ENCODE peak calls at places on chromosomes 2 and 18, in seven cellular contexts. J, M, N, X, K, I and C are unnamed samples.

GRCh38 chr18:22282311-22283235 is 113.2 kb downstream of the GATA6 start:
- DNase-seq in J (peak; percentile 99), M (no peak), N (peak; percentile 97), X (peak; percentile 87), K (no peak), I (no peak), C (no peak)

GRCh38 chr2:98308068-98308467 is 38.2 kb upstream of the CNGA3 start:
- DNase-seq in J (no peak), M (no peak), N (no peak), X (no peak), K (no peak), I (no peak), C (no peak)

GRCh38 chr2:50401772-50402653 is 629.9 kb downstream of the NRXN1 start:
- DNase-seq in J (peak; percentile 78), M (no peak), N (peak; percentile 73), X (peak; percentile 70), K (peak; percentile 33), I (peak; percentile 66), C (no peak)

GRCh38 chr2:233129351-233129978 is 69.3 kb downstream of the INPP5D start:
- DNase-seq in J (no peak), M (no peak), N (peak; percentile 9), X (peak; percentile 49), K (no peak), I (no peak), C (peak; percentile 41)

GRCh38 chr2:69097148-69097610 is 84.2 kb downstream of the ANTXR1 start:
- DNase-seq in J (peak; percentile 38), M (no peak), N (peak; percentile 46), X (no peak), K (no peak), I (no peak), C (no peak)

GRCh38 chr2:101844055-101844635 is 146.6 kb downstream of the MAP4K4 start:
- DNase-seq in J (peak; percentile 63), M (no peak), N (peak; percentile 38), X (no peak), K (no peak), I (no peak), C (no peak)

GRCh38 chr2:201182650-201183372 is at the start of gene CASP10:
- DNase-seq in J (peak; percentile 86), M (no peak), N (peak; percentile 88), X (peak; percentile 87), K (no peak), I (peak; percentile 79), C (no peak)

GRCh38 chr2:31337860-31338259 is 76.7 kb downstream of the XDH start:
- DNase-seq in J (peak; percentile 74), M (no peak), N (peak; percentile 57), X (no peak), K (no peak), I (no peak), C (no peak)

GRCh38 chr2:9844036-9844483 is 786 bp downstream of the TAF1B start:
- DNase-seq in J (peak; percentile 40), M (no peak), N (peak; percentile 48), X (no peak), K (no peak), I (peak; percentile 51), C (no peak)

GRCh38 chr18:46069524-46069923 is 2.5 kb downstream of the PSTPIP2 start:
- DNase-seq in J (no peak), M (no peak), N (no peak), X (no peak), K (no peak), I (peak; percentile 41), C (no peak)

GRCh38 chr2:40625849-40626248 is 174.0 kb upstream of the SLC8A1 start:
- DNase-seq in J (peak; percentile 56), M (no peak), N (peak; percentile 71), X (peak; percentile 7), K (no peak), I (no peak), C (no peak)

GRCh38 chr18:46718501-46719341 is 38.1 kb downstream of the ST8SIA5 start:
- DNase-seq in J (peak; percentile 32), M (no peak), N (peak; percentile 22), X (peak; percentile 11), K (no peak), I (no peak), C (no peak)

GRCh38 chr2:177529166-177529565 is 136.6 kb downstream of the AGPS start:
- DNase-seq in J (no peak), M (no peak), N (no peak), X (no peak), K (no peak), I (no peak), C (no peak)

GRCh38 chr2:240585101-240585500 is 1.4 kb upstream of the CAPN10 start:
- DNase-seq in J (no peak), M (no peak), N (no peak), X (no peak), K (no peak), I (peak; percentile 90), C (peak; percentile 79)

GRCh38 chr2:86284401-86284841 is 53.0 kb downstream of the REEP1 start:
- DNase-seq in J (no peak), M (no peak), N (no peak), X (no peak), K (no peak), I (no peak), C (no peak)

GRCh38 chr2:3368261-3368722 is 9.3 kb downstream of the EIPR1 start:
- DNase-seq in J (no peak), M (no peak), N (no peak), X (no peak), K (no peak), I (no peak), C (no peak)

GRCh38 chr2:3361518-3362438 is 15.8 kb downstream of the EIPR1 start:
- DNase-seq in J (no peak), M (no peak), N (no peak), X (no peak), K (no peak), I (no peak), C (no peak)

GRCh38 chr2:3362686-3363085 is 14.9 kb downstream of the EIPR1 start:
- DNase-seq in J (no peak), M (no peak), N (no peak), X (no peak), K (no peak), I (no peak), C (no peak)

DNA sequence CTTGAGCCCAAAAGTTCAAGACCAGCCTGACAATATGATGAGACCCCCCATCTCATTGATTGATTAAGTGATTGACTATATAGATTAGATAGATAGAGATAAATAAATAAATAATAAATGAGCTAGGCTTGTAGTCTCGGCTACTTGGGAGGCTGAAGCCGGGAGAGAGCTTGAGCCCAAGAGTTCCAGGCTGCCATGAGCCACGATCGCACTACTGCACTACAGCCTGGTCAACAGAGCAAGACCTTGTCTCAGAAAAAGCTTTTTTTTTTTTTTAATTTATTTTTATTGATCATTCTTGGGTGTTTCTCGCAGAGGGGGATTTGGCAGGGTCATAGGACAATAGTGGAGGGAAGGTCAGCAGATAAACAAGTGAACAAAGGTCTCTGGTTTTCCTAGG is 12.4 kb downstream of the EIPR1 start:
- DNase-seq in J (no peak), M (no peak), N (no peak), X (no peak), K (no peak), I (no peak), C (no peak)
- TF ChIP-seq CTCF in J (no peak), M (no peak), N (no peak), X (no peak), K (no peak), I (no peak), C (no peak)

DNA sequence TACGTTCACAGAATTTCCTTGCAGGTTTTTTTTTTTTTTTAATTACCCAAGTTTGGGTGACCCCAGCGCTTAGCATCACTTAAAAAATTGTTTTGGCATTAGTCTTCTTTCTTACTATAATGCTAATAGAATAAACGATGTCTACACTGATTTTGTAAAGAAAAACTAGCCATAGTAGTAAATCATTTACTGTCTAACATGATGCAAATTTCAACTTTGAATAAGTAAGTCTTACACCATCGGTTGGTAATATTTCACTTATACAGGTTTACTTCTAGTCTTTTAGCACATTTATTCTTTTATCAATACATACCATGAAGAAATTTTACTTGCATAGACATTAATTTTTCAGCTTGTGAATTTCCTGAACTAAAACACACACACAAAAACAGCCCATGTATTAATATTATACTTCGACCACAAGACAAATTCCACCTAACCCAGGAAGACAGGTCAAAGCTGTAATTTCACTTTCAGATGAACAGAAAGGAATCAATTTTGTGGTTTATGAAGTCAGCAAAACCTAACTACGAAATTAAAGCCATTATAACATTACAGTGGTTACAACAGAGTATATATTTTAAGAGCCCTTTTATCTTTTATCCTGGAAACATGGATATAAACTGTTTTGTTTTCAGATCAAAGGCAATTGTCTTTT is 1.9 kb downstream of the YES1 start:
- DNase-seq in J (no peak), M (no peak), N (no peak), X (no peak), K (no peak), I (peak; percentile 55), C (no peak)
- H3K4me3 ChIP-seq in J (peak overlapping the region; percentile 96), M (no peak overlapping the region), N (peak overlapping the region; percentile 98), X (peak overlapping the region; percentile 95), K (peak overlapping the region; percentile 69), I (peak overlapping the region; percentile 93), C (peak overlapping the region; percentile 56)

DNA sequence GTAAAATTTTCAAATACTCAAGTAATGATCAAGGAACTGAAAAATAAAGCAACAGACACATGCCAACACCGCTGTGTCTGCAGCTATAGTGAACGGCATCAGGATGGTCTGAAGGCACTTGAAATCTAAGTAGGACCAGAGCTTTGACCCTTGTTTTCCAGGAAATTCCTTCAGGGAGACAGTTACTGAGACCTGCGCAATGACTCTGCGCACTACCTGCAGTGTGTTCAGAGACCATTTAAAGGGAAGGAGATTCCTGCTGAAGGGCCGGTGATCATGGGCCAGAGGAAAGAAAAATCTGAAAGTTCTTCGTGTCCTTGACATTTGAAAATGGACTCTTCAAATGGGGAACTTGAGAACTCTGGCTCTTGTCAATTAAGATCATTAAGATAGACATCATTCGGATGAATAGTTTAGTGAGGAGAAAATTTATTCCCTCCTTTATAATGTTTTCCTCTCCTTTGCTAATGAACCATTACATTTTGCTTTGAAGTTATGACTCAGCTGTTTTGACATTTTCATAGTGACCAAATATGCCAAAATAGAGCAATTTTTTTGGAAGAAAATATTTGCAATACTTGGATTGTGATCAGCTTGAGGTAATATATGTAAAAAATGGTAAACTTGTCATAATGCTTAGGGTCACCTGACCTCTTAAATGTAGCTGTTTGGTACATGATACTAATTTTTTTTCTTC is 329.2 kb downstream of the ARHGAP15 start:
- DNase-seq in J (peak; percentile 27), M (no peak), N (no peak), X (no peak), K (no peak), I (no peak), C (no peak)
- TF ChIP-seq CTCF in J (no peak), M (no peak), N (no peak), X (no peak), K (no peak), I (no peak), C (no peak)

GRCh38 chr2:24454258-24454657 is 36.8 kb upstream of the NCOA1 start:
- DNase-seq in J (peak; percentile 59), M (no peak), N (peak; percentile 71), X (no peak), K (no peak), I (no peak), C (no peak)

GRCh38 chr2:24456610-24457556 is 34.2 kb upstream of the NCOA1 start:
- DNase-seq in J (peak; percentile 75), M (no peak), N (peak; percentile 77), X (peak; percentile 56), K (peak; percentile 77), I (no peak), C (no peak)

GRCh38 chr2:24451805-24452498 is 39.1 kb upstream of the NCOA1 start:
- DNase-seq in J (no peak), M (no peak), N (no peak), X (no peak), K (no peak), I (no peak), C (no peak)

GRCh38 chr2:24452499-24452878 is 38.6 kb upstream of the NCOA1 start:
- DNase-seq in J (no peak), M (no peak), N (no peak), X (no peak), K (no peak), I (no peak), C (no peak)

GRCh38 chr2:24453379-24454073 is 37.5 kb upstream of the NCOA1 start:
- DNase-seq in J (no peak), M (no peak), N (no peak), X (no peak), K (no peak), I (no peak), C (no peak)
- H3K4me3 ChIP-seq in J (peak overlapping the region; percentile 45), M (peak overlapping the region; percentile 58), N (no peak overlapping the region), X (no peak overlapping the region), K (no peak overlapping the region), I (no peak overlapping the region), C (no peak overlapping the region)